ENCODE peak calls at places on chromosomes 6 and 20, in four cellular contexts. One of them, this sample, is unnamed.

GRCh38 chr6:113591896-113592827 is 265.0 kb upstream of the MARCKS start:
- DNase-seq in NCI-H2081: peak; percentile 22
- DNase-seq in iris pigment epithelial cell: peak; percentile 55
- DNase-seq in GM03348: no peak
- DNase-seq in this sample: peak; percentile 32

GRCh38 chr6:155418017-155418749 is 37.5 kb downstream of the NOX3 start:
- DNase-seq in iris pigment epithelial cell: peak; percentile 83
- DNase-seq in NCI-H2081: peak; percentile 61
- DNase-seq in GM03348: peak; percentile 63
- DNase-seq in this sample: no peak

GRCh38 chr6:112760831-112761230 is 413.7 kb downstream of the RFPL4B start:
- DNase-seq in NCI-H2081: no peak
- DNase-seq in iris pigment epithelial cell: peak; percentile 22
- DNase-seq in GM03348: no peak
- DNase-seq in this sample: no peak

GRCh38 chr20:18767676-18768075 is 45.9 kb upstream of the SCP2D1 start:
- DNase-seq in iris pigment epithelial cell: no peak
- DNase-seq in NCI-H2081: no peak
- DNase-seq in GM03348: no peak
- DNase-seq in this sample: no peak

GRCh38 chr6:5663739-5664138 is 343.0 kb downstream of the NRN1 start:
- DNase-seq in NCI-H2081: no peak
- DNase-seq in GM03348: no peak
- DNase-seq in iris pigment epithelial cell: no peak
- DNase-seq in this sample: no peak

GRCh38 chr6:39952170-39952569 is 17.9 kb upstream of the MOCS1 start:
- DNase-seq in GM03348: peak; percentile 61
- DNase-seq in iris pigment epithelial cell: peak; percentile 18
- DNase-seq in NCI-H2081: no peak
- DNase-seq in this sample: no peak

GRCh38 chr6:99013661-99014458 is 66.1 kb upstream of the FBXL4 start:
- DNase-seq in GM03348: no peak
- DNase-seq in NCI-H2081: no peak
- DNase-seq in iris pigment epithelial cell: peak; percentile 67
- DNase-seq in this sample: no peak

GRCh38 chr6:82415820-82416219 is 52.2 kb downstream of the TPBG start:
- DNase-seq in GM03348: no peak
- DNase-seq in NCI-H2081: no peak
- DNase-seq in iris pigment epithelial cell: no peak
- DNase-seq in this sample: no peak

GRCh38 chr6:66496659-66497058 is 789.6 kb upstream of the EYS start:
- DNase-seq in GM03348: peak; percentile 28
- DNase-seq in NCI-H2081: peak; percentile 48
- DNase-seq in iris pigment epithelial cell: peak; percentile 11
- DNase-seq in this sample: peak; percentile 17

GRCh38 chr6:13725570-13725969 is 13.9 kb upstream of the RANBP9 start:
- DNase-seq in GM03348: no peak
- DNase-seq in NCI-H2081: no peak
- DNase-seq in iris pigment epithelial cell: peak; percentile 26
- DNase-seq in this sample: peak; percentile 58

GRCh38 chr6:158053377-158054313 is 72.0 kb downstream of the SYNJ2 start:
- DNase-seq in GM03348: no peak
- DNase-seq in iris pigment epithelial cell: no peak
- DNase-seq in NCI-H2081: no peak
- DNase-seq in this sample: no peak

GRCh38 chr6:160030103-160030502 is 61.2 kb downstream of the IGF2R start:
- DNase-seq in GM03348: peak; percentile 92
- DNase-seq in iris pigment epithelial cell: peak; percentile 97
- DNase-seq in NCI-H2081: no peak
- DNase-seq in this sample: no peak

GRCh38 chr20:49727473-49727872 is 13.8 kb upstream of the B4GALT5 start:
- DNase-seq in iris pigment epithelial cell: no peak
- DNase-seq in GM03348: no peak
- DNase-seq in NCI-H2081: no peak
- DNase-seq in this sample: no peak

GRCh38 chr6:92827104-92827503 is 592.3 kb downstream of the EPHA7 start:
- DNase-seq in NCI-H2081: no peak
- DNase-seq in GM03348: no peak
- DNase-seq in iris pigment epithelial cell: no peak
- DNase-seq in this sample: no peak

GRCh38 chr6:89054200-89054599 is 26.4 kb upstream of the PNRC1 start:
- DNase-seq in GM03348: no peak
- DNase-seq in iris pigment epithelial cell: no peak
- DNase-seq in NCI-H2081: no peak
- DNase-seq in this sample: no peak

GRCh38 chr6:16236648-16237199 is 1.7 kb upstream of the GMPR start:
- DNase-seq in iris pigment epithelial cell: peak; percentile 76
- DNase-seq in GM03348: peak; percentile 41
- DNase-seq in NCI-H2081: no peak
- DNase-seq in this sample: no peak

GRCh38 chr6:82337688-82338257 is 25.8 kb upstream of the TPBG start:
- DNase-seq in iris pigment epithelial cell: no peak
- DNase-seq in NCI-H2081: peak; percentile 2
- DNase-seq in GM03348: no peak
- DNase-seq in this sample: peak; percentile 13

GRCh38 chr20:50313223-50313820 is 122.7 kb downstream of the CEBPB start:
- DNase-seq in GM03348: peak; percentile 74
- DNase-seq in NCI-H2081: no peak
- DNase-seq in iris pigment epithelial cell: peak; percentile 44
- DNase-seq in this sample: no peak

GRCh38 chr20:32439132-32439829 is 81.2 kb downstream of the ASXL1 start:
- DNase-seq in iris pigment epithelial cell: peak; percentile 65
- DNase-seq in NCI-H2081: no peak
- DNase-seq in GM03348: peak; percentile 70
- DNase-seq in this sample: no peak